ENCODE peak calls at places on chromosomes 2 and 18, in five cellular contexts. C is SK-N-SH, N is IMR-90, D is K562, J is GM12878. Q is an unnamed sample.
A peak's percentile ranks its signal among the peaks of the same experiment; 100 is the strongest.

GRCh38 chr2:43130548-43130875 is 95.9 kb downstream of the ZFP36L2 start:
- DNase-seq in N (no peak), C (peak; percentile 39), D (no peak), J (no peak), Q (no peak)

GRCh38 chr2:31729442-31730092 is 148.8 kb upstream of the SRD5A2 start:
- DNase-seq in N (peak; percentile 35), D (peak; percentile 13), J (peak; percentile 12), C (peak; percentile 36), Q (peak; percentile 60)

GRCh38 chr2:235773188-235773928 is 279.5 kb downstream of the AGAP1 start:
- DNase-seq in C (no peak), J (no peak), N (no peak), D (no peak), Q (peak; percentile 27)

GRCh38 chr2:37098416-37099118 is 14.2 kb downstream of the GPATCH11 start:
- DNase-seq in J (no peak), N (no peak), D (no peak), C (no peak), Q (no peak)

GRCh38 chr2:193989645-193990044 is 1667.4 kb upstream of the SLC39A10 start:
- DNase-seq in D (no peak), C (no peak), J (no peak), N (no peak), Q (no peak)

GRCh38 chr2:101617188-101617587 is 80.3 kb upstream of the MAP4K4 start:
- DNase-seq in J (no peak), D (no peak), N (peak; percentile 89), C (no peak), Q (peak; percentile 45)

GRCh38 chr2:159196393-159196925 is 90.0 kb downstream of the WDSUB1 start:
- DNase-seq in J (no peak), N (no peak), D (no peak), C (no peak), Q (no peak)

GRCh38 chr2:113173563-113174368 is at the start of gene PSD4:
- DNase-seq in C (no peak), N (no peak), J (peak; percentile 67), D (peak; percentile 78), Q (no peak)

GRCh38 chr18:23401400-23402347 is 51.4 kb upstream of the RIOK3 start:
- DNase-seq in N (peak; percentile 73), C (no peak), D (no peak), J (no peak), Q (peak; percentile 81)

GRCh38 chr2:216345846-216346245 is 26.4 kb downstream of the MARCHF4 start:
- DNase-seq in N (no peak), J (no peak), D (no peak), C (no peak), Q (no peak)

GRCh38 chr2:68737717-68738116 is 3.1 kb downstream of the ARHGAP25 start:
- DNase-seq in C (no peak), N (no peak), J (no peak), D (no peak), Q (no peak)

GRCh38 chr18:59918320-59918755 is 18.5 kb downstream of the PMAIP1 start:
- DNase-seq in C (peak; percentile 49), J (peak; percentile 80), N (peak; percentile 61), D (peak; percentile 39), Q (no peak)

GRCh38 chr2:219451626-219452360 is 17.1 kb downstream of the SPEG start:
- DNase-seq in C (no peak), N (peak; percentile 18), D (no peak), J (no peak), Q (no peak)

GRCh38 chr2:174399171-174399570 is 3.6 kb downstream of the SCRN3 start:
- DNase-seq in J (no peak), C (no peak), N (peak; percentile 54), D (no peak), Q (no peak)

GRCh38 chr2:161077367-161078210 is 82.6 kb upstream of the TANK start:
- DNase-seq in J (peak; percentile 81), D (no peak), C (no peak), N (peak; percentile 52), Q (no peak)

GRCh38 chr2:142937347-142937746 is 59.9 kb downstream of the KYNU start:
- DNase-seq in D (no peak), J (no peak), N (no peak), C (no peak), Q (no peak)

DNA sequence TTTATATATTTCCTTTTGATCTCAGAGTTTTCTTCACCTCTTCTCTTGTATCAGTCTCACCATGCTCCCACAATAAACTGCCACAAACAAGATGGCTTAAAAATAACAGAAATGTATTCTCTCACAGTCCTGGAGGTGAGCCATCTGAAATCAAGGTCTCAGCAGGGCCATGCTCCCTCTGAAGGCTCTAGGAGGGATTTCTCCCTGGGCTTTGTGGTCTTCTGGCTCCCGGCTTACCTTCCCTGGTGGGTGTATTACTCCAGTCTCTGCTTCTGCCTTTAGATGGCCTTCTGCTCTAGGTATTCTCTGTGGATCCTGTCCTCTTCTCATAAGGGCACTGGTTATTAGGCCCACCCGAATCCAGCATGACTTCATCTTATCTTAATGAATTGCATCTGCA is 994.7 kb upstream of the POU3F3 start:
- DNase-seq in C (no peak), N (no peak), D (no peak), J (no peak), Q (no peak)
- TF ChIP-seq MXI1 in C (no peak), N (no peak), D (no peak), J (no peak), Q (no peak)

DNA sequence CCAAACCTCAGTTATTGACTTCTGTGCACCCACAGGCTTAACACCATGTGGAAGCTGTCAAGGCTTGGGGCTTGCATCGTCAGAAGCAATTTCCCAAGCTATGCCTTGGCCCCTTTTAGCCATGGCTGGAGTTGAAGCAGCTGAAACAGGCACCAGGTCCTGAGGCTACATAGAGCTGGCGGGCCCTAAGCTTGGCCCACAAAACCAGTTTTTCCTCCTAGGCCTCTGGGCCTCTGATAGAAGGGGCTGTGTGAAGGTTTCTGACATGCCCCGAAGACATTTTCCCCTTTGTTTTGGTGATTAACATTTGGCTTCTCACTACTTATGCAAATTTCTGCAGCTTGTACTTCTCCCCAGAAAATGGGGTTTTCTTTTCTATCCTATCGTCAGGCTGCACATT is 9.1 kb upstream of the TMX3 start:
- DNase-seq in N (no peak), D (no peak), J (no peak), C (no peak), Q (no peak)
- TF ChIP-seq MXI1 in N (no peak), D (no peak), J (no peak), C (no peak), Q (no peak)

DNA sequence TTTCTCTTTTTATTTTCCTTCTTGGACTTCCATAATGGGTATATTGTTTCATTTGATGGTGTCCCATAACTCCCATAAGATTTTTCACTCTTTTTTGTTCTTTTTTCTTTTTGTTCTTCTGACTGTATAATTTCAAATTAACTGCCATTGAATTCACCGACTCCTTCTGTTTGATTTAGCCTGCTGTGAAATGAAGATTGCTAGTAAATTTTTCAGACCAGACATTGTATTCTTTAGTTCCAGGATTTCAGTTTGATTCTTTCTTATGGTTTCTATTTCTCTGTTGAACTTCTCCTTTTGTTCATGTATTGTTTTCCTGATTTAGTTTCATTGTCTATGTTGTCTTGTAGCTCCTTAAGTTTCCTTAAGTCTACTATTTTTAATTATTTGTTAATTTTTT is 87.6 kb upstream of the SPOPL start:
- DNase-seq in C (no peak), D (no peak), J (no peak), N (no peak), Q (no peak)
- TF ChIP-seq MXI1 in C (no peak), D (no peak), J (no peak), N (no peak), Q (no peak)

DNA sequence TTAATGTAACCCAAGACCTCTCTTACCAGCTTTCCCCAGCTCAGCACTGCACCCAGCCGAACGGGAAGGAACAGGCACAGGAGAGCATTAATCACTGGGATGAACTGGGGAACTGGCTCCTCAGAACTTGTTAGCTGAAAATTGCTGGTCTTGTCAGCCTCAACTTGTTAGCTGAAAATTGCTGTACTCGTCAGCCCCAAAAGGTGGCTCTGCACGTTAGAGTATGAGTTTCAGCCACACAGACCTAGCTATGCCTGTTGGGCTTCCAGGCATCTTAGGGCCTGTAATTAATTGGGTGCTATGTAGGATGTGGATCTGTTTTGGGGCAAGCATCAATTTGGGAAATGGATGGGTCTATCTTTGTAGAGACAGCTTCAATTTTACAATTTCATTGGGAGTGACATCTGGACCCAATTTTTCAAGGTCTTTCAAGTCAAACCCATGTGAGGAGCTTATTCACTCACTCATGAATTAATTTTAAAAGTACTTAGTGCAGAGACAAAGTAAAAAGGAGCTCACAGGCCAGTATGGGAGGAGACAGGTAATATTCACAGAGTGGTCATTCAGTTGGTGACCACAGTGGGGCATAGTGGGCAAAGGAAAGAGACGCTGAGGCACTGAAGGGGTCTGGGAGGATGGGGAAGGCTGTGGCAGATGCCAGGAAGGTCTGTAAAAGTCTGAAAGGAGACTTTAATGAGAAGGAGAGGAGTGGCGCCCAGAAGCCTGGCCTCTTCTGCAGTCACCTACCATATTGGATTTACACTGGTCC is 75.8 kb downstream of the CD8B2 start:
- DNase-seq in J (no peak), D (no peak), C (peak; percentile 69), N (no peak), Q (no peak)
- TF ChIP-seq MXI1 in J (no peak), D (no peak), C (no peak), N (no peak), Q (no peak)

Q was measured in HepG2.